ENCODE peak calls at places on chromosomes 2 and 18, in ten cellular contexts. One of them, this sample, is unnamed. For H3K36me3, the result is how much of the 10 kb centered on the place peaks cover.

GRCh38 chr2:172116107-172116506 is 13.4 kb upstream of the DLX2 start:
- DNase-seq in hepatocyte: no peak
- DNase-seq in HCT116: no peak
- DNase-seq in aorta: no peak
- DNase-seq in ovary: no peak
- DNase-seq in colonic mucosa: no peak
- DNase-seq in heart left ventricle: no peak
- DNase-seq in adipocyte: no peak
- DNase-seq in Caco-2: no peak
- DNase-seq in tibial nerve: no peak
- DNase-seq in this sample: no peak

GRCh38 chr18:46555724-46556123 is 101.3 kb downstream of the LOXHD1 start:
- DNase-seq in HCT116: peak
- DNase-seq in adipocyte: no peak
- DNase-seq in aorta: no peak
- DNase-seq in colonic mucosa: no peak
- DNase-seq in heart left ventricle: peak
- DNase-seq in ovary: no peak
- DNase-seq in hepatocyte: peak
- DNase-seq in tibial nerve: no peak
- DNase-seq in Caco-2: peak
- DNase-seq in this sample: no peak

GRCh38 chr2:88874063-88874657 is 182.7 kb downstream of the RPIA start:
- DNase-seq in heart left ventricle: no peak
- DNase-seq in adipocyte: peak
- DNase-seq in aorta: no peak
- DNase-seq in HCT116: peak
- DNase-seq in ovary: no peak
- DNase-seq in hepatocyte: peak
- DNase-seq in Caco-2: peak
- DNase-seq in tibial nerve: no peak
- DNase-seq in colonic mucosa: peak
- DNase-seq in this sample: no peak

GRCh38 chr2:28444951-28445350 is 50.9 kb upstream of the PLB1 start:
- DNase-seq in Caco-2: no peak
- DNase-seq in colonic mucosa: no peak
- DNase-seq in heart left ventricle: no peak
- DNase-seq in ovary: no peak
- DNase-seq in adipocyte: no peak
- DNase-seq in HCT116: no peak
- DNase-seq in hepatocyte: no peak
- DNase-seq in aorta: no peak
- DNase-seq in tibial nerve: no peak
- DNase-seq in this sample: no peak

GRCh38 chr2:33131108-33131507 is 184.4 kb downstream of the LTBP1 start:
- DNase-seq in aorta: no peak
- DNase-seq in tibial nerve: no peak
- DNase-seq in heart left ventricle: no peak
- DNase-seq in Caco-2: no peak
- DNase-seq in ovary: no peak
- DNase-seq in HCT116: no peak
- DNase-seq in hepatocyte: no peak
- DNase-seq in adipocyte: no peak
- DNase-seq in colonic mucosa: no peak
- DNase-seq in this sample: no peak

GRCh38 chr2:236600892-236601291 is 31.3 kb downstream of the ACKR3 start:
- DNase-seq in HCT116: no peak
- DNase-seq in Caco-2: no peak
- DNase-seq in tibial nerve: no peak
- DNase-seq in heart left ventricle: no peak
- DNase-seq in hepatocyte: no peak
- DNase-seq in aorta: no peak
- DNase-seq in ovary: no peak
- DNase-seq in adipocyte: no peak
- DNase-seq in colonic mucosa: no peak
- DNase-seq in this sample: no peak

GRCh38 chr2:157746234-157746950 is 117.7 kb upstream of the ACVR1C start:
- DNase-seq in hepatocyte: no peak
- DNase-seq in colonic mucosa: no peak
- DNase-seq in adipocyte: peak
- DNase-seq in ovary: no peak
- DNase-seq in heart left ventricle: no peak
- DNase-seq in Caco-2: no peak
- DNase-seq in aorta: no peak
- DNase-seq in tibial nerve: no peak
- DNase-seq in HCT116: no peak
- DNase-seq in this sample: no peak

GRCh38 chr2:33491685-33492084 is 15.2 kb downstream of the RASGRP3 start:
- DNase-seq in colonic mucosa: no peak
- DNase-seq in tibial nerve: no peak
- DNase-seq in heart left ventricle: no peak
- DNase-seq in aorta: no peak
- DNase-seq in ovary: no peak
- DNase-seq in adipocyte: no peak
- DNase-seq in Caco-2: peak
- DNase-seq in hepatocyte: peak
- DNase-seq in HCT116: no peak
- DNase-seq in this sample: no peak

GRCh38 chr18:39770399-39770798 is 2184.6 kb upstream of the PIK3C3 start:
- DNase-seq in adipocyte: no peak
- DNase-seq in tibial nerve: no peak
- DNase-seq in HCT116: no peak
- DNase-seq in Caco-2: no peak
- DNase-seq in hepatocyte: no peak
- DNase-seq in heart left ventricle: no peak
- DNase-seq in aorta: no peak
- DNase-seq in ovary: no peak
- DNase-seq in colonic mucosa: no peak
- DNase-seq in this sample: no peak

GRCh38 chr18:29874519-29875098 is 1167.9 kb downstream of the DSC3 start:
- DNase-seq in colonic mucosa: no peak
- DNase-seq in adipocyte: peak
- DNase-seq in HCT116: peak
- DNase-seq in Caco-2: peak
- DNase-seq in hepatocyte: peak
- DNase-seq in tibial nerve: no peak
- DNase-seq in aorta: no peak
- DNase-seq in ovary: no peak
- DNase-seq in heart left ventricle: no peak
- DNase-seq in this sample: no peak

GRCh38 chr2:219461669-219462068 is 27.0 kb downstream of the SPEG start:
- DNase-seq in HCT116: no peak
- DNase-seq in aorta: no peak
- DNase-seq in colonic mucosa: no peak
- DNase-seq in tibial nerve: no peak
- DNase-seq in hepatocyte: no peak
- DNase-seq in adipocyte: no peak
- DNase-seq in heart left ventricle: no peak
- DNase-seq in Caco-2: no peak
- DNase-seq in ovary: no peak
- DNase-seq in this sample: no peak

GRCh38 chr18:58337285-58337684 is 291.6 kb downstream of the ALPK2 start:
- DNase-seq in tibial nerve: no peak
- DNase-seq in adipocyte: no peak
- DNase-seq in Caco-2: no peak
- DNase-seq in HCT116: no peak
- DNase-seq in colonic mucosa: no peak
- DNase-seq in ovary: no peak
- DNase-seq in hepatocyte: no peak
- DNase-seq in heart left ventricle: no peak
- DNase-seq in aorta: no peak
- DNase-seq in this sample: no peak
- H3K36me3 ChIP-seq in tibial nerve: under half
- H3K36me3 ChIP-seq in adipocyte: under half
- H3K36me3 ChIP-seq in Caco-2: under half
- H3K36me3 ChIP-seq in HCT116: under half
- H3K36me3 ChIP-seq in colonic mucosa: under half
- H3K36me3 ChIP-seq in ovary: under half
- H3K36me3 ChIP-seq in hepatocyte: under half
- H3K36me3 ChIP-seq in heart left ventricle: under half
- H3K36me3 ChIP-seq in aorta: under half
- H3K36me3 ChIP-seq in this sample: under half

GRCh38 chr2:197399887-197400540 is 34.8 kb downstream of the SF3B1 start:
- DNase-seq in adipocyte: no peak
- DNase-seq in aorta: no peak
- DNase-seq in tibial nerve: no peak
- DNase-seq in ovary: no peak
- DNase-seq in hepatocyte: no peak
- DNase-seq in heart left ventricle: no peak
- DNase-seq in colonic mucosa: no peak
- DNase-seq in Caco-2: no peak
- DNase-seq in HCT116: no peak
- DNase-seq in this sample: no peak

GRCh38 chr2:197405582-197405981 is 29.2 kb downstream of the SF3B1 start:
- DNase-seq in colonic mucosa: no peak
- DNase-seq in HCT116: no peak
- DNase-seq in hepatocyte: no peak
- DNase-seq in heart left ventricle: no peak
- DNase-seq in tibial nerve: no peak
- DNase-seq in Caco-2: no peak
- DNase-seq in ovary: no peak
- DNase-seq in aorta: no peak
- DNase-seq in adipocyte: no peak
- DNase-seq in this sample: no peak
- H3K36me3 ChIP-seq in colonic mucosa: under half
- H3K36me3 ChIP-seq in HCT116: half or more
- H3K36me3 ChIP-seq in hepatocyte: under half
- H3K36me3 ChIP-seq in heart left ventricle: half or more
- H3K36me3 ChIP-seq in tibial nerve: half or more
- H3K36me3 ChIP-seq in Caco-2: under half
- H3K36me3 ChIP-seq in ovary: under half
- H3K36me3 ChIP-seq in aorta: under half
- H3K36me3 ChIP-seq in adipocyte: half or more
- H3K36me3 ChIP-seq in this sample: under half

DNA sequence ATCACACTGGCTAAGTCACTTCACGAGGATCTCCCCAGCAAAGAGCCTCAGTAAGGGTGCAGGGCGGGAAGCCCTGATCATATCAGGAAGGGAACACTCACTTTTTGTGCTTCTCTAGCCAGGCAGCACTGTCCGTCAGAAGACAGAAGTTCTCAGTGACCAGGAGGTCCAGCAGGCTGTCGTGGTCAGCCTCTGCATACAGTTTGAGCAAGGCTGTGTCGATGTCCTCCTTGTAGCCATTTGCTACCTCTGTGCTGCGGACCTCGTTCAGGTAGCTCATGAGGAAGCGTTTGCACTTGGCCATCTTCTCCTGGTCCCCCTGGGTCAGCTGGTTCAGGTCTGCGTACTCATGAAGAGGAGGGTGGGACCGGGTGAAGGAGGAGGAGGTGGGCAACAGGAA is 38.7 kb downstream of the GPR45 start:
- DNase-seq in HCT116: no peak
- DNase-seq in ovary: no peak
- DNase-seq in colonic mucosa: no peak
- DNase-seq in hepatocyte: no peak
- DNase-seq in adipocyte: no peak
- DNase-seq in heart left ventricle: no peak
- DNase-seq in Caco-2: no peak
- DNase-seq in aorta: no peak
- DNase-seq in tibial nerve: no peak
- DNase-seq in this sample: no peak
- H3K36me3 ChIP-seq in HCT116: under half
- H3K36me3 ChIP-seq in ovary: under half
- H3K36me3 ChIP-seq in colonic mucosa: under half
- H3K36me3 ChIP-seq in hepatocyte: under half
- H3K36me3 ChIP-seq in adipocyte: under half
- H3K36me3 ChIP-seq in heart left ventricle: half or more
- H3K36me3 ChIP-seq in Caco-2: under half
- H3K36me3 ChIP-seq in aorta: under half
- H3K36me3 ChIP-seq in tibial nerve: under half
- H3K36me3 ChIP-seq in this sample: under half

GRCh38 chr18:48666613-48667012 is 127.8 kb downstream of the CTIF start:
- DNase-seq in HCT116: no peak
- DNase-seq in hepatocyte: no peak
- DNase-seq in tibial nerve: no peak
- DNase-seq in heart left ventricle: no peak
- DNase-seq in colonic mucosa: no peak
- DNase-seq in Caco-2: no peak
- DNase-seq in adipocyte: no peak
- DNase-seq in ovary: no peak
- DNase-seq in aorta: no peak
- DNase-seq in this sample: no peak

GRCh38 chr18:48665654-48666053 is 126.8 kb downstream of the CTIF start:
- DNase-seq in colonic mucosa: no peak
- DNase-seq in HCT116: no peak
- DNase-seq in hepatocyte: no peak
- DNase-seq in adipocyte: no peak
- DNase-seq in aorta: no peak
- DNase-seq in tibial nerve: no peak
- DNase-seq in heart left ventricle: no peak
- DNase-seq in ovary: no peak
- DNase-seq in Caco-2: no peak
- DNase-seq in this sample: no peak

GRCh38 chr18:48662021-48662661 is 123.3 kb downstream of the CTIF start:
- DNase-seq in HCT116: no peak
- DNase-seq in ovary: no peak
- DNase-seq in aorta: no peak
- DNase-seq in Caco-2: peak
- DNase-seq in adipocyte: peak
- DNase-seq in hepatocyte: peak
- DNase-seq in heart left ventricle: no peak
- DNase-seq in colonic mucosa: no peak
- DNase-seq in tibial nerve: no peak
- DNase-seq in this sample: no peak

GRCh38 chr18:48663096-48663930 is 124.5 kb downstream of the CTIF start:
- DNase-seq in hepatocyte: no peak
- DNase-seq in aorta: no peak
- DNase-seq in HCT116: no peak
- DNase-seq in heart left ventricle: no peak
- DNase-seq in colonic mucosa: no peak
- DNase-seq in tibial nerve: no peak
- DNase-seq in adipocyte: no peak
- DNase-seq in ovary: no peak
- DNase-seq in Caco-2: no peak
- DNase-seq in this sample: no peak

DNA sequence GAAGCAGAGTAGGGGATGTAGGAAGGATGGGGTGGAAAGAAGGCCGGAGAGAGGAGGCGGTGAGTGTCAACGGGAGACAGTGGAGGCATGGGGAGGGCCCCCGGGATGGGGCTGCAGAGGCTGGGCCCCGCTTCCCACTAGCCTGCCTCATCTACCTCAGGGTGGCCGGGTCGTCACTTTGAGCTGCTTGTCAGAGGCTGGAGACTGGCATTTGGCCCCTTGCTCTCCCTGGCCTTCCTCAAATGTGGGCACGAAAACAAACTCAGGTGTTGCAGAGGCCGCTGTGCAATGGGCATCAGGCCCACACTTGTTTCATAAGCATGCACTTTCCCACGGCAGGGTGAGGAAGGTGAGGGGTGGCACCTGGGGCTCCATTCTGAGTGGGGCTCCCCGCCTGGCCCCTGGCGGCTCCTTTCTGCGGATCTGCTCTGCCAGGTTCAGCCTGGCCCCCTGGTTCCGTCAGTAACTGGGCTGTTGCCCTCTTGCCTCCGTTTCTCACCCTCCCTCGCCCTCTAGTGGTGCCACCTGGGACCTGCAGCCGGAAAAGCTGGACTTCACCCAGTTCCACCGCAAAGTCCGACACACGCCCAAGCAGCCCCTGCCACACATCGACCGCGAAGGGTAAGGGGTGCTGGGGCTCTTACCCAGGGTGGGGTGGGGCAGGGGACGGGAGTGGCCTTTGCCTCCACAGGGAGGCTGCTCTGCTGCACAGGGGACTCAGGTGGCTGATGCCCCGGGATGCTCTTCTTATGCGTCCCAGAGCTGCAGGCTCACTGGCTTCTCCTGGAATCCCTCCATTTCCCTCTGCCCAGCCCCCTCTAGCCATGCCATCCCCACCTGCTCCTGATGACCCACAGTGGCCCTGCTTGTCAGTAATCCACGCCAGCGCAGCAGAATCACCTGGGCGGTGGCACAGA is 125.4 kb downstream of the CTIF start:
- DNase-seq in tibial nerve: peak
- DNase-seq in ovary: peak
- DNase-seq in heart left ventricle: peak
- DNase-seq in Caco-2: peak
- DNase-seq in colonic mucosa: peak
- DNase-seq in hepatocyte: peak
- DNase-seq in aorta: peak
- DNase-seq in adipocyte: peak
- DNase-seq in HCT116: no peak
- DNase-seq in this sample: peak
- H3K36me3 ChIP-seq in tibial nerve: under half
- H3K36me3 ChIP-seq in ovary: under half
- H3K36me3 ChIP-seq in heart left ventricle: under half
- H3K36me3 ChIP-seq in Caco-2: under half
- H3K36me3 ChIP-seq in colonic mucosa: under half
- H3K36me3 ChIP-seq in hepatocyte: under half
- H3K36me3 ChIP-seq in aorta: under half
- H3K36me3 ChIP-seq in adipocyte: under half
- H3K36me3 ChIP-seq in HCT116: under half
- H3K36me3 ChIP-seq in this sample: under half